ENCODE peak calls at places on chromosomes 16 and 17, in six cellular contexts. L, M, Q, R, J and O are unnamed samples.

GRCh38 chr17:45929344-45929743 is 35.0 kb downstream of the MAPT start:
- DNase-seq in R (no peak), M (no peak), J (no peak), L (no peak), Q (no peak), O (no peak)

GRCh38 chr17:3879591-3880417 is 13.0 kb downstream of the CAMKK1 start:
- DNase-seq in R (no peak), J (no peak), M (no peak), L (no peak), Q (no peak), O (no peak)

GRCh38 chr17:80569936-80570335 is 25.3 kb downstream of the RPTOR start:
- DNase-seq in Q (no peak), R (no peak), L (no peak), M (no peak), J (no peak), O (no peak)

GRCh38 chr16:15732416-15732815 is 82.4 kb downstream of the NDE1 start:
- DNase-seq in Q (no peak), M (no peak), J (no peak), L (no peak), R (no peak), O (no peak)

GRCh38 chr16:22225060-22225459 is 19.0 kb downstream of the EEF2K start:
- DNase-seq in R (no peak), Q (no peak), M (no peak), L (no peak), J (no peak), O (no peak)

GRCh38 chr16:88533381-88533831 is 36.8 kb upstream of the ZC3H18 start:
- DNase-seq in Q (peak), L (no peak), M (no peak), R (no peak), J (no peak), O (no peak)

GRCh38 chr17:49859991-49860953 is 12.4 kb upstream of the TAC4 start:
- DNase-seq in L (no peak), R (no peak), M (no peak), Q (peak), J (no peak), O (no peak)

GRCh38 chr16:53915452-53916160 is 211.7 kb downstream of the FTO start:
- DNase-seq in J (no peak), Q (no peak), L (no peak), M (no peak), R (no peak), O (no peak)